ENCODE peak calls at places on chromosomes 3 and 15, in six cellular contexts. R is uterus, Q is T-helper 9 cell, H is iris pigment epithelial cell, D is amniotic stem cell, V is NCI-H460. F is an unnamed sample.

GRCh38 chr3:112685435-112685834 is 44.5 kb upstream of the CCDC80 start:
- DNase-seq in R (no peak), Q (no peak), H (peak), D (peak), V (no peak), F (no peak)

GRCh38 chr3:37861540-37862051 is at the start of gene CTDSPL:
- DNase-seq in R (peak), Q (no peak), H (peak), D (no peak), V (peak), F (no peak)

GRCh38 chr3:102827386-102827785 is 392.6 kb downstream of the ZPLD1 start:
- DNase-seq in R (no peak), Q (no peak), H (no peak), D (no peak), V (no peak), F (no peak)

GRCh38 chr15:64507293-64507802 is 47.0 kb downstream of the ZNF609 start:
- DNase-seq in R (peak), Q (no peak), H (peak), D (no peak), V (no peak), F (peak)

GRCh38 chr3:194006102-194006501 is 129.8 kb upstream of the HES1 start:
- DNase-seq in R (no peak), Q (no peak), H (no peak), D (no peak), V (no peak), F (no peak)

GRCh38 chr3:136050250-136050649 is 84.7 kb downstream of the PPP2R3A start:
- DNase-seq in R (no peak), Q (no peak), H (no peak), D (no peak), V (no peak), F (no peak)

GRCh38 chr15:98668566-98669308 is 20.4 kb downstream of the IGF1R start:
- DNase-seq in R (no peak), Q (no peak), H (peak), D (peak), V (no peak), F (no peak)

GRCh38 chr3:57152150-57152549 is 13.0 kb downstream of the IL17RD start:
- DNase-seq in R (no peak), Q (no peak), H (no peak), D (no peak), V (no peak), F (no peak)

GRCh38 chr3:53109822-53110771 is 20.1 kb downstream of the RFT1 start:
- DNase-seq in R (peak), Q (no peak), H (peak), D (no peak), V (peak), F (no peak)

GRCh38 chr3:179528786-179529185 is 33.9 kb upstream of the ACTL6A start:
- DNase-seq in R (no peak), Q (no peak), H (peak), D (no peak), V (no peak), F (no peak)